ENCODE peak calls at places on chromosomes 16 and 17, in six cellular contexts. B is body of pancreas, R is cardiac muscle cell, F is fibroblast of lung, C is transverse colon, S is vagina. P is an unnamed sample.

GRCh38 chr17:16593356-16594102 is 24.5 kb upstream of the ZNF287 start:
- DNase-seq in B (peak; percentile 9), R (no peak), F (peak; percentile 74), C (no peak), S (no peak), P (peak; percentile 45)

GRCh38 chr17:68385490-68386215 is 71.6 kb downstream of the WIPI1 start:
- DNase-seq in B (no peak), R (no peak), F (no peak), C (no peak), S (no peak), P (no peak)

GRCh38 chr17:53390575-53390974 is 432.2 kb upstream of the KIF2B start:
- DNase-seq in B (no peak), R (no peak), F (no peak), C (no peak), S (no peak), P (no peak)

GRCh38 chr17:35244345-35245195 is 1.7 kb downstream of the SLFN5 start:
- DNase-seq in B (peak; percentile 60), R (peak; percentile 16), F (peak; percentile 92), C (peak; percentile 68), S (no peak), P (peak; percentile 92)

GRCh38 chr16:65180986-65181710 is 59.3 kb upstream of the CDH11 start:
- DNase-seq in B (no peak), R (no peak), F (peak; percentile 50), C (no peak), S (no peak), P (no peak)

GRCh38 chr16:56673916-56674315 is 4.3 kb downstream of the MT1H start:
- DNase-seq in B (peak; percentile 58), R (peak; percentile 45), F (peak; percentile 46), C (peak; percentile 30), S (no peak), P (no peak)

GRCh38 chr17:27456681-27457404 is 595 bp downstream of the KSR1 start:
- DNase-seq in B (peak; percentile 40), R (no peak), F (no peak), C (peak; percentile 17), S (no peak), P (no peak)

GRCh38 chr17:9240659-9241370 is 219.5 kb downstream of the NTN1 start:
- DNase-seq in B (peak; percentile 77), R (peak; percentile 89), F (peak; percentile 84), C (peak; percentile 71), S (no peak), P (peak; percentile 51)

GRCh38 chr17:78130439-78131101 is at the start of gene TMC8:
- DNase-seq in B (peak; percentile 53), R (no peak), F (no peak), C (peak; percentile 72), S (no peak), P (no peak)

GRCh38 chr17:7613769-7614421 is 802 bp downstream of the FXR2 start:
- DNase-seq in B (no peak), R (no peak), F (peak; percentile 31), C (no peak), S (no peak), P (peak; percentile 30)

GRCh38 chr17:33892677-33893076 is 362.4 kb upstream of the CCL2 start:
- DNase-seq in B (no peak), R (no peak), F (no peak), C (no peak), S (no peak), P (no peak)

GRCh38 chr17:74554909-74555308 is 9.0 kb upstream of the CD300C start:
- DNase-seq in B (no peak), R (no peak), F (no peak), C (no peak), S (no peak), P (no peak)

GRCh38 chr17:28750178-28751047 is 6.6 kb downstream of the TRAF4 start:
- DNase-seq in B (peak; percentile 96), R (peak; percentile 96), F (peak; percentile 93), C (peak; percentile 97), S (no peak), P (peak; percentile 86)

GRCh38 chr17:16354585-16354984 is 1.3 kb upstream of the CENPV start:
- DNase-seq in B (no peak), R (no peak), F (no peak), C (no peak), S (no peak), P (no peak)

GRCh38 chr17:42276359-42276608 is at the start of gene STAT5B:
- DNase-seq in B (peak; percentile 74), R (no peak), F (peak; percentile 55), C (peak; percentile 80), S (no peak), P (peak; percentile 70)

GRCh38 chr16:2751577-2752034 is 832 bp upstream of the SRRM2 start:
- DNase-seq in B (no peak), R (no peak), F (no peak), C (peak; percentile 33), S (no peak), P (no peak)

GRCh38 chr17:55317284-55317683 is 52.5 kb downstream of the HLF start:
- DNase-seq in B (no peak), R (no peak), F (no peak), C (no peak), S (no peak), P (no peak)

GRCh38 chr16:28063047-28063521 is 430 bp downstream of the GSG1L start:
- DNase-seq in B (no peak), R (peak; percentile 49), F (no peak), C (no peak), S (no peak), P (no peak)

GRCh38 chr17:65455972-65456343 is 105.5 kb downstream of the AXIN2 start:
- DNase-seq in B (peak; percentile 13), R (peak; percentile 49), F (peak; percentile 41), C (peak; percentile 35), S (no peak), P (peak; percentile 8)

GRCh38 chr17:57084802-57085447 is at the start of gene AKAP1:
- DNase-seq in B (peak; percentile 96), R (peak; percentile 98), F (peak; percentile 93), C (peak; percentile 97), S (no peak), P (peak; percentile 99)

GRCh38 chr17:65074778-65075250 is 18.3 kb upstream of the GNA13 start:
- DNase-seq in B (peak; percentile 52), R (peak; percentile 26), F (peak; percentile 40), C (peak; percentile 60), S (no peak), P (peak; percentile 48)

GRCh38 chr17:82217120-82217529 is 4.5 kb upstream of the CCDC57 start:
- DNase-seq in B (no peak), R (no peak), F (peak; percentile 31), C (peak; percentile 47), S (no peak), P (peak; percentile 44)

GRCh38 chr16:29808219-29808900 is 2.0 kb downstream of the MAZ start:
- DNase-seq in B (no peak), R (no peak), F (no peak), C (no peak), S (no peak), P (no peak)

GRCh38 chr17:29733151-29733550 is 110.4 kb upstream of the CORO6 start:
- DNase-seq in B (no peak), R (no peak), F (peak; percentile 67), C (no peak), S (no peak), P (peak; percentile 18)

GRCh38 chr17:57512258-57512657 is 232.8 kb downstream of the CCDC182 start:
- DNase-seq in B (no peak), R (no peak), F (no peak), C (no peak), S (no peak), P (no peak)

GRCh38 chr17:47119746-47120520 is 69.2 kb downstream of the CDC27 start:
- DNase-seq in B (no peak), R (no peak), F (peak; percentile 7), C (no peak), S (no peak), P (no peak)

GRCh38 chr17:44362964-44363612 is 565 bp downstream of the FAM171A2 start:
- DNase-seq in B (no peak), R (peak; percentile 53), F (no peak), C (no peak), S (no peak), P (no peak)

GRCh38 chr17:14306602-14307001 is 5.7 kb downstream of the HS3ST3B1 start:
- DNase-seq in B (no peak), R (no peak), F (peak; percentile 38), C (no peak), S (no peak), P (no peak)

GRCh38 chr16:8727084-8727590 is 52.7 kb downstream of the ABAT start:
- DNase-seq in B (no peak), R (no peak), F (no peak), C (no peak), S (no peak), P (no peak)
- H3K4me3 ChIP-seq in B (no peak overlapping the region), R (no peak overlapping the region), F (no peak overlapping the region), C (no peak overlapping the region), S (no peak overlapping the region), P (no peak overlapping the region)

GRCh38 chr16:86833136-86833535 is 254.8 kb downstream of the FOXL1 start:
- DNase-seq in B (no peak), R (no peak), F (peak; percentile 62), C (no peak), S (no peak), P (peak; percentile 20)
- H3K4me3 ChIP-seq in B (no peak overlapping the region), R (no peak overlapping the region), F (peak overlapping the region; percentile 8), C (no peak overlapping the region), S (no peak overlapping the region), P (no peak overlapping the region)

GRCh38 chr17:71987634-71988033 is 133.2 kb upstream of the SOX9 start:
- DNase-seq in B (no peak), R (no peak), F (peak; percentile 26), C (no peak), S (no peak), P (peak; percentile 9)
- H3K4me3 ChIP-seq in B (no peak overlapping the region), R (no peak overlapping the region), F (no peak overlapping the region), C (no peak overlapping the region), S (no peak overlapping the region), P (no peak overlapping the region)

DNA sequence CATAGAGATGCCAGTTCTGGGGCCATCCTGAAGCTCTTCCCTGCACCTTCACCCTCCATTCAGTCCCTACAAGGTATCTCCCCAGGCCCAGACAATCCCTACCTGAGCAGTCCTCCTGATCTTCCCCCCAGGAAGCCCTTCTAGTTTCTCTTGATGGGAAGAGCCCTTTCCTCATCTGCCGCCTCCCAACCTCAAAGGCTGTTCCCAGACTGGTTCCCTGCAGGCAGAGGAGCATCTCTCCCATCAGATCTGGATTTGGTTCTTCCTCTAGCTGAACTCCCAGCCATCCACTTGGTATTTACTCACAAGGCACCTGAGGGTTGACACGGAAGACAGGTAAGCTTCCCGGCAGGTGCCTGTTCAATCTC is 24.6 kb upstream of the PHB1 start:
- DNase-seq in B (no peak), R (no peak), F (no peak), C (no peak), S (no peak), P (no peak)
- H3K4me3 ChIP-seq in B (no peak overlapping the region), R (no peak overlapping the region), F (no peak overlapping the region), C (no peak overlapping the region), S (no peak overlapping the region), P (no peak overlapping the region)

GRCh38 chr16:50692999-50693781 is at the start of gene NOD2:
- DNase-seq in B (no peak), R (peak; percentile 32), F (no peak), C (no peak), S (no peak), P (peak; percentile 24)
- H3K4me3 ChIP-seq in B (no peak within 1 kb of the TSS), R (peak within 1 kb of the TSS; percentile 10), F (no peak within 1 kb of the TSS), C (peak within 1 kb of the TSS; percentile 1), S (peak within 1 kb of the TSS; percentile 73), P (peak within 1 kb of the TSS; percentile 25)

DNA sequence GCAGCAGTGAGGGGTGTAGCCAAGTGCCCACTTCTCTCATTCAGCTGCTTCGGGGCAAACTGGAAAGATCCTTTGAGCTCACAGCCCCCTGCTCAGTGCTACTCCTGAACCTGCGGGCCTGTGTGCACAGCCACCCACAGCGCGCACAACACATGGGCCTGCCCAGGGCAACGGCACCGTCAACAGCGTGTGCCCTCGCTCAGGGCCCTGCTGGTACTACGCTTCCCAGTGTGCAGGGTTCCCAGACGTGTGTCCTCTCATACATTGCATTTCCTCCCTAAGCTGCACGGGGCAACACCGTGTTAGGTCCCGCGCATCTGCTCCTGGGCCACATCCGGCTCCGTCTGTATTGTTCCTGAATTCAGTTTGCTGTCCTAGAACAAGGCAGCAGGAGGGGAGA is 15.1 kb downstream of the MRM3 start:
- DNase-seq in B (no peak), R (no peak), F (no peak), C (no peak), S (no peak), P (no peak)
- H3K4me3 ChIP-seq in B (no peak overlapping the region), R (no peak overlapping the region), F (no peak overlapping the region), C (no peak overlapping the region), S (no peak overlapping the region), P (no peak overlapping the region)

P was measured in foreskin fibroblast.